ENCODE peak calls at places on chromosomes 12 and 14, in six cellular contexts. Y, X, Z, K, E and S are unnamed samples.

GRCh38 chr14:93281937-93282336 is 50.9 kb downstream of the BTBD7 start:
- DNase-seq in E (no peak), Y (no peak), X (no peak), Z (no peak), K (no peak), S (no peak)

GRCh38 chr12:124884587-124885438 is 21.1 kb upstream of the SCARB1 start:
- DNase-seq in Z (peak), K (no peak), X (no peak), E (no peak), Y (no peak), S (no peak)

GRCh38 chr12:116958402-116959197 is 47.9 kb downstream of the FBXW8 start:
- DNase-seq in K (no peak), Z (no peak), X (no peak), E (peak), Y (no peak), S (no peak)

GRCh38 chr12:100141998-100142850 is 450 bp downstream of the BLTP3B start:
- DNase-seq in Y (no peak), Z (no peak), E (peak), X (peak), K (no peak), S (peak)

GRCh38 chr12:124392271-124392990 is 97.5 kb downstream of the RFLNA start:
- DNase-seq in K (peak), Z (peak), Y (no peak), E (peak), X (no peak), S (peak)

GRCh38 chr12:127761880-127762279 is 505.1 kb upstream of the TMEM132C start:
- DNase-seq in Z (no peak), E (no peak), Y (no peak), X (no peak), K (no peak), S (no peak)

GRCh38 chr14:101195309-101195724 is 291.8 kb upstream of the RTL1 start:
- DNase-seq in Y (no peak), Z (no peak), E (no peak), X (no peak), K (no peak), S (no peak)

GRCh38 chr12:123963829-123964228 is 8.8 kb downstream of the CCDC92 start:
- DNase-seq in E (no peak), Z (no peak), K (no peak), Y (no peak), X (no peak), S (no peak)

GRCh38 chr12:77553976-77554619 is 276.6 kb upstream of the NAV3 start:
- DNase-seq in E (no peak), Z (peak), Y (no peak), K (no peak), X (no peak), S (no peak)

GRCh38 chr12:26275313-26276257 is 80.2 kb downstream of the SSPN start:
- DNase-seq in Z (no peak), X (no peak), E (no peak), K (peak), Y (no peak), S (no peak)

GRCh38 chr12:6956332-6956727 is 5.2 kb downstream of the PTPN6 start:
- DNase-seq in K (no peak), Z (no peak), X (no peak), E (no peak), Y (no peak), S (no peak)

GRCh38 chr14:72812292-72812851 is 81.5 kb downstream of the DPF3 start:
- DNase-seq in K (no peak), Z (no peak), X (peak), E (peak), Y (no peak), S (no peak)

GRCh38 chr12:29799591-29799990 is 15.8 kb upstream of the TMTC1 start:
- DNase-seq in Y (no peak), E (no peak), K (no peak), X (no peak), Z (no peak), S (no peak)

GRCh38 chr12:117967512-117967911 is 1.3 kb downstream of the KSR2 start:
- DNase-seq in Y (no peak), K (no peak), E (no peak), X (no peak), Z (no peak), S (no peak)

GRCh38 chr12:103924761-103925641 is 5.2 kb upstream of the HSP90B1 start:
- DNase-seq in K (no peak), E (no peak), Z (peak), Y (no peak), X (no peak), S (no peak)

GRCh38 chr14:75454963-75455546 is 27.2 kb downstream of the JDP2 start:
- DNase-seq in E (peak), Z (no peak), Y (no peak), X (peak), K (peak), S (no peak)

GRCh38 chr14:77892381-77892871 is 92.5 kb downstream of the ADCK1 start:
- DNase-seq in Z (no peak), K (no peak), Y (no peak), E (no peak), X (no peak), S (no peak)

GRCh38 chr14:71321556-71322315 is 414.5 kb downstream of the PCNX1 start:
- DNase-seq in Z (no peak), X (no peak), Y (no peak), E (peak), K (peak), S (no peak)

GRCh38 chr14:64702493-64703392 is 1.5 kb upstream of the PLEKHG3 start:
- DNase-seq in Y (peak), K (peak), X (peak), E (peak), Z (no peak), S (peak)

GRCh38 chr12:132597333-132598283 is 12.8 kb downstream of the LRCOL1 start:
- DNase-seq in K (no peak), E (peak), X (no peak), Y (no peak), Z (no peak), S (no peak)

GRCh38 chr12:66813137-66813867 is 134.4 kb upstream of the GRIP1 start:
- DNase-seq in Y (no peak), K (no peak), X (no peak), E (no peak), Z (no peak), S (peak)

GRCh38 chr12:38417101-38417500 is 100.5 kb downstream of the ALG10B start:
- DNase-seq in Z (no peak), K (peak), Y (no peak), E (no peak), X (no peak), S (no peak)

GRCh38 chr14:104147346-104148125 is 9.1 kb downstream of the KIF26A start:
- DNase-seq in K (no peak), Z (no peak), X (no peak), Y (no peak), E (no peak), S (no peak)

GRCh38 chr12:95882080-95882479 is 23.3 kb downstream of the SNRPF start:
- DNase-seq in Y (no peak), K (no peak), X (no peak), Z (no peak), E (no peak), S (no peak)

GRCh38 chr12:12901158-12901791 is 9.9 kb downstream of the GPRC5A start:
- DNase-seq in K (peak), X (no peak), E (no peak), Y (peak), Z (no peak), S (no peak)

GRCh38 chr14:54123836-54124235 is 167.2 kb upstream of the BMP4 start:
- DNase-seq in E (no peak), K (no peak), Y (no peak), X (no peak), Z (no peak), S (no peak)

GRCh38 chr12:133107121-133107520 is 23.0 kb downstream of the ZNF891 start:
- DNase-seq in E (no peak), X (no peak), Y (no peak), K (no peak), Z (no peak), S (no peak)

GRCh38 chr14:81400202-81400678 is at the start of gene STON2:
- DNase-seq in Z (no peak), X (no peak), Y (peak), K (peak), E (no peak), S (no peak)

GRCh38 chr14:36950812-36951211 is 221.6 kb downstream of the SLC25A21 start:
- DNase-seq in Z (no peak), E (no peak), X (no peak), Y (no peak), K (no peak), S (no peak)

GRCh38 chr12:104152691-104153241 is 14.8 kb upstream of the NFYB start:
- DNase-seq in Y (no peak), X (no peak), Z (no peak), E (no peak), K (no peak), S (no peak)

GRCh38 chr12:131454418-131455217 is 256.3 kb upstream of the SFSWAP start:
- DNase-seq in X (no peak), Y (no peak), Z (peak), K (peak), E (peak), S (peak)

GRCh38 chr14:60585676-60586075 is 63.6 kb downstream of the SIX1 start:
- DNase-seq in K (no peak), X (no peak), Y (no peak), E (no peak), Z (no peak), S (no peak)

GRCh38 chr12:9787340-9787737 is 26.6 kb upstream of the CD69 start:
- DNase-seq in X (no peak), Z (no peak), E (no peak), Y (no peak), K (no peak), S (no peak)

GRCh38 chr14:77469539-77469938 is 11.6 kb downstream of the AHSA1 start:
- DNase-seq in Z (no peak), Y (no peak), E (no peak), X (no peak), K (no peak), S (no peak)

GRCh38 chr12:105331805-105332251 is 1.3 kb downstream of the C12orf75 start:
- DNase-seq in Z (peak), X (no peak), K (no peak), E (no peak), Y (no peak), S (no peak)

GRCh38 chr14:23217621-23218020 is 20.1 kb upstream of the RNF212B start:
- DNase-seq in Z (no peak), E (no peak), K (no peak), X (no peak), Y (no peak), S (no peak)

GRCh38 chr12:28578361-28578760 is 388.1 kb downstream of the CCDC91 start:
- DNase-seq in K (no peak), Z (no peak), X (no peak), Y (no peak), E (no peak), S (no peak)

DNA sequence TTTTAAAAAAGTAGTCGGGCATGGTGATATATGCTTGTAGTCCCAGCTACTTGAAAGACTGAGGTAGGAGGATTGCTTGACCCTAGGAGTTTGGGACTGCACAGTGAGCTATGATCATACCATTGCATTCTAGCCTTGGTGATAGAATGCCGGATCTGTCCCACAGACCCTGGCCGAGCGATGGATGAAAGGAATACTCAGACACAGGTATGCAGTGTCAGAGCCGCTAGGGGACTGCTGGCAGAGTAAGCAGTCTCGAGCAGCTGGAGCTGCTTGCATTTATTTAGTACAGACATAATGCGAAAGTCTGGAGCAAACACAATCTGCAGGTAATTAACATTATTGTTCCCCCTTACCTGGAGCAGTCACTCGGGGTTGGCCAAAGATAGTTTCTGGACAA is 18.6 kb downstream of the AICDA start:
- DNase-seq in Y (no peak), K (no peak), E (no peak), X (no peak), Z (no peak), S (no peak)
- TF ChIP-seq CTCF in Y (no peak), K (no peak), E (no peak), X (no peak), Z (no peak), S (no peak)

DNA sequence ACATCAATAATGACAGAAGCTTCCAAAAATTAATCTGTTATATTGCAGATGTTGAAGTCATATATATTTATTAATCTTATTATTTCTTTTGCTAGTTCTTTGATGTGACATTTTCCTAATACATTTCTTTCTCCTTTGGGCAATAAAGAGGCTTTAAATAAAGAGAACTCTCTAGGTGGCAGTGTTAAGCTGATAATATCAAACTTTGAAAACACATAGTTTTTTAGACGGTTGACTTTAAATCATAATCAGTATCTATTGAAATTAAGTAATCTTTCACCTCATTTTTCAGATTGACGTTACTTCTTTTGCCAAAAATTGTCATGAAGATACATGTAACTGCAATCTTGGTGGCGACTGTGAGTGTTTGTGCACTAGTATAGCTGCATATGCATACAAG is 130.9 kb upstream of the PTPRQ start:
- DNase-seq in Y (no peak), Z (no peak), X (no peak), K (no peak), E (no peak), S (no peak)
- TF ChIP-seq CTCF in Y (no peak), Z (no peak), X (no peak), K (peak), E (no peak), S (no peak)

GRCh38 chr12:122064780-122065588 is 13.6 kb upstream of the MLXIP start:
- DNase-seq in Y (no peak), Z (no peak), E (peak), K (peak), X (no peak), S (peak)
- TF ChIP-seq CTCF in Y (no peak), Z (no peak), E (no peak), K (no peak), X (no peak), S (no peak)

GRCh38 chr12:19771858-19772257 is 332.6 kb downstream of the AEBP2 start:
- DNase-seq in K (no peak), E (no peak), Z (no peak), Y (no peak), X (no peak), S (no peak)
- TF ChIP-seq CTCF in K (no peak), E (peak), Z (no peak), Y (no peak), X (no peak), S (no peak)

GRCh38 chr14:89027097-89027740 is 202.8 kb downstream of the TTC8 start:
- DNase-seq in X (peak), Y (no peak), K (no peak), E (peak), Z (peak), S (peak)
- TF ChIP-seq CTCF in X (peak), Y (peak), K (no peak), E (peak), Z (peak), S (peak)